ENCODE peak calls at places on chromosomes 1 and 21, in four cellular contexts. W is foreskin fibroblast, C is right lobe of liver, J is fibroblast of lung. M is an unnamed sample.
A peak's percentile ranks its signal among the peaks of the same experiment; 100 is the strongest.

GRCh38 chr1:41365772-41366427 is 4.7 kb downstream of the FOXO6 start:
- DNase-seq in W (no peak), C (no peak), J (no peak), M (no peak)

GRCh38 chr1:11188381-11188780 is 774 bp upstream of the ANGPTL7 start:
- DNase-seq in W (no peak), C (no peak), J (no peak), M (no peak)

GRCh38 chr1:247110627-247111258 is 6.6 kb upstream of the ZNF669 start:
- DNase-seq in W (no peak), C (no peak), J (peak; percentile 52), M (no peak)

GRCh38 chr21:15063081-15063820 is 1.5 kb downstream of the NRIP1 start:
- DNase-seq in W (no peak), C (no peak), J (peak; percentile 50), M (peak; percentile 43)

GRCh38 chr1:202965441-202965821 is 1.6 kb downstream of the CYB5R1 start:
- DNase-seq in W (no peak), C (no peak), J (no peak), M (no peak)

GRCh38 chr1:88768816-88769215 is 84.7 kb downstream of the PKN2 start:
- DNase-seq in W (no peak), C (no peak), J (peak; percentile 11), M (no peak)

GRCh38 chr1:151106891-151107290 is 36.3 kb downstream of the GABPB2 start:
- DNase-seq in W (peak; percentile 25), C (no peak), J (peak; percentile 46), M (peak; percentile 52)

GRCh38 chr1:1796466-1796865 is 18.2 kb upstream of the NADK start:
- DNase-seq in W (no peak), C (no peak), J (no peak), M (no peak)

GRCh38 chr1:68758666-68759209 is 261.9 kb upstream of the DEPDC1 start:
- DNase-seq in W (no peak), C (no peak), J (no peak), M (no peak)

GRCh38 chr1:54310439-54311328 is 95.5 kb downstream of the SSBP3 start:
- DNase-seq in W (no peak), C (no peak), J (peak; percentile 54), M (peak; percentile 29)

GRCh38 chr1:246959944-246960693 is 28.4 kb upstream of the AHCTF1 start:
- DNase-seq in W (no peak), C (no peak), J (no peak), M (no peak)

GRCh38 chr21:41000838-41001237 is 153.9 kb upstream of the DSCAM start:
- DNase-seq in W (no peak), C (no peak), J (no peak), M (no peak)

GRCh38 chr1:67429011-67429527 is 1.1 kb downstream of the SERBP1 start:
- DNase-seq in W (no peak), C (no peak), J (peak; percentile 18), M (no peak)

GRCh38 chr1:162922196-162922595 is 61.2 kb upstream of the CCDC190 start:
- DNase-seq in W (no peak), C (no peak), J (peak; percentile 47), M (no peak)

GRCh38 chr1:154546264-154547043 is 12.0 kb downstream of the UBE2Q1 start:
- DNase-seq in W (peak; percentile 38), C (peak; percentile 61), J (peak; percentile 41), M (peak; percentile 48)

GRCh38 chr1:226679853-226680516 is 59.1 kb downstream of the ITPKB start:
- DNase-seq in W (peak; percentile 47), C (peak; percentile 80), J (peak; percentile 80), M (peak; percentile 71)

GRCh38 chr1:68954841-68955240 is 458.0 kb upstream of the DEPDC1 start:
- DNase-seq in W (no peak), C (no peak), J (peak; percentile 64), M (peak; percentile 51)

GRCh38 chr1:175427625-175428024 is 235.0 kb upstream of the KIAA0040 start:
- DNase-seq in W (no peak), C (no peak), J (no peak), M (no peak)

GRCh38 chr1:183873642-183874041 is 68.7 kb downstream of the RGL1 start:
- DNase-seq in W (no peak), C (no peak), J (no peak), M (no peak)

DNA sequence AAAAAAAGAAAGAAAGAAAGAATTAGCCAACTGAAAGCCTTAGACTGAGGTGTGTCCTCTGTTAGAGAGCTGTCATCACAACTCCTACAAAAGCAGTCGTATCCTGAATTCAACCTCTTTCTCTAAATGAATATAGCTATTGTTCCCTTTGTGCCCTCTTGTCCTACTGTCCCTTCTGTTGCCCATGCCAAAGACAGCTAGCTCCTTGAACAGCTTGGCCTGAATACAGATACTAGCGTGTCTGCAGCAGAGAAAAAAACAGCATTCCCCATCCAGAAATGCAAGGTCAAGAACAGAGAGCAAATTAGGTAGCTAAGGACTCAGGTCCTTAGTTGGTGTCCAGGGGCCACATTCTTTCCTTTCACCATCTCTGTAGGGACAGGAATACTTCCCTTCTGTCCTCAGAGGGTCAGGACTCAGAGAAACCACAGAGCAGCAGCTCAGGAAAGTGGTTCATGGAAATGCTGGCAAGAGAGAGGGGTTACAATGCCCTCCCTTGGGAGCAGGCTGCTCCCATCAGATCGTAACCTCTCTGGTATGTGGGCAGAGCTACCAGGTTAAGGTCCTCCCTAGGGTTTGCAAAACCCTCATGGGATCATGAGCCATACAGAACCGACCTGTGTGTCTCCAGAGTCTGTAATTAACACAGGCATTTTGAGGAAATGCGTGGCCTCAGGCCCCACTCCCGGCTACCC is 1.8 kb upstream of the ZBTB48 start:
- DNase-seq in W (no peak), C (no peak), J (no peak), M (no peak)
- H3K4me3 ChIP-seq in W (no peak overlapping the region), C (no peak overlapping the region), J (no peak overlapping the region), M (no peak overlapping the region)

GRCh38 chr21:31509108-31510017 is 150.1 kb upstream of the SOD1 start:
- DNase-seq in W (no peak), C (no peak), J (peak; percentile 41), M (peak; percentile 53)
- TF ChIP-seq CTCF in W (no peak), C (no peak), J (no peak), M (peak; percentile 43)

DNA sequence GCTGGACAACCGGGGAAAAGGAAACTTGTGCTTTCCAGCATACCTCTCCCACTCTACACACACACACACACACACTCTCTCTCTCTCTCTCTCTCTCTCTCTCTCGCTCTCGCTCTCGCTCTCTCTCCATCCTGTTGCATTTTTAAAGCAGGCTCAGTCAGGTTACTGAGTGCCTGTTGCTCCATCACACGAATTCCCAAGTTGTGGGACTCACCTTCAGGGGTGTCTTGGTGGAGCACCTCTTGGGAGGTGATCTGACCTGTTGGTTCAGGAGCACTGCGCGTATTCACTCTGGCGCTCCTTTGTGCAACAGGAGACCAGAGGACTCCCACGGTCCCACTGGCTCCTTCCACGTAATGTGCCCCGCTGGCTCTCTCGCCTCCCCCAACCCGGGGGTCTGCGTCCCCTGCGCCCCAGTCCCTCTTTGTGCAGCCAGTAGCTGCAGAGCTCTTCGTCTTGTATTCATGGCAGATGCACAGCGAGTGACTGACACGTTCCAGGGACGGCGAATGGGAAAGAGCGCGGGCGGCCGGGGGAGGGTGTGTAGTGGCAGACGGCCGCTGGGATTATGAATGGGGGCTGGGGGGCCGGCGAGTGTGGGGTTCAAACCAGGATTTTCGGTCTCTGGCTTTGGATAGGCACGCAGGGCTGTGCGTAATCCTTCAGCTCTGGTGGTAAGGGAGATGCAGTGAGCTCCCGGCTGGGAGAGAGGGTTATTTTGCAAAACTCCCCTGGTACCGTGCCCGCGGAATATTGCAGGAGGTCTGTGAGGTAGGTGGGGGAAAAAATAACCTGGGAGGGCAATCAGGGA is 630 bp upstream of the PDE4B start:
- DNase-seq in W (no peak), C (no peak), J (peak; percentile 31), M (peak; percentile 39)
- H3K4me3 ChIP-seq in W (peak overlapping the region; percentile 36), C (no peak overlapping the region), J (peak overlapping the region; percentile 77), M (peak overlapping the region; percentile 46)

GRCh38 chr1:44314401-44314800 is 40.7 kb downstream of the ERI3 start:
- DNase-seq in W (no peak), C (no peak), J (no peak), M (no peak)
- TF ChIP-seq CTCF in W (peak; percentile 6), C (no peak), J (no peak), M (no peak)

GRCh38 chr1:65577278-65577677 is 156.8 kb downstream of the LEPR start:
- DNase-seq in W (no peak), C (no peak), J (no peak), M (no peak)
- H3K4me3 ChIP-seq in W (no peak overlapping the region), C (no peak overlapping the region), J (no peak overlapping the region), M (no peak overlapping the region)

GRCh38 chr1:51192213-51192843 is 43.7 kb upstream of the RNF11 start:
- DNase-seq in W (peak; percentile 65), C (peak; percentile 55), J (peak; percentile 70), M (peak; percentile 76)
- TF ChIP-seq CTCF in W (peak; percentile 88), C (peak; percentile 61), J (peak; percentile 83), M (peak; percentile 86)